ENCODE peak calls at places on chromosome 3, in eight cellular contexts. U is PC-3, V is left ventricle myocardium inferior, T is GM13977, Q is Panc1, M is HCT116, I is neural crest cell, P is cardiac muscle cell. N is an unnamed sample.

GRCh38 chr3:22960326-22960984 is 242.7 kb upstream of the UBE2E2 start:
- DNase-seq in U (peak; percentile 74), V (no peak), T (peak; percentile 21), Q (peak; percentile 15), M (peak; percentile 16), I (peak; percentile 37), P (peak; percentile 67), N (peak; percentile 45)

GRCh38 chr3:127566801-127567200 is 23.7 kb downstream of the TPRA1 start:
- DNase-seq in U (no peak), V (no peak), T (no peak), Q (no peak), M (no peak), I (no peak), P (no peak), N (no peak)

GRCh38 chr3:79030157-79030556 is 737.6 kb downstream of the ROBO1 start:
- DNase-seq in U (no peak), V (no peak), T (no peak), Q (no peak), M (no peak), I (no peak), P (no peak), N (no peak)

GRCh38 chr3:39166932-39167532 is 13.6 kb upstream of the CSRNP1 start:
- DNase-seq in U (peak; percentile 75), V (no peak), T (no peak), Q (no peak), M (no peak), I (no peak), P (peak; percentile 97), N (no peak)

GRCh38 chr3:99928758-99929408 is 111.2 kb downstream of the CMSS1 start:
- DNase-seq in U (no peak), V (no peak), T (no peak), Q (no peak), M (no peak), I (no peak), P (no peak), N (no peak)

GRCh38 chr3:170726976-170727661 is 141.2 kb upstream of the SLC7A14 start:
- DNase-seq in U (peak; percentile 84), V (no peak), T (no peak), Q (no peak), M (no peak), I (no peak), P (peak; percentile 91), N (peak; percentile 32)

GRCh38 chr3:127151992-127152391 is 40.9 kb upstream of the PRR23E start:
- DNase-seq in U (no peak), V (no peak), T (no peak), Q (no peak), M (no peak), I (no peak), P (no peak), N (no peak)

GRCh38 chr3:24773798-24774197 is 279.1 kb upstream of the THRB start:
- DNase-seq in U (peak; percentile 65), V (peak; percentile 15), T (peak; percentile 22), Q (peak; percentile 24), M (peak; percentile 46), I (peak; percentile 68), P (peak; percentile 76), N (peak; percentile 81)

GRCh38 chr3:192920406-192920805 is 2.8 kb upstream of the MB21D2 start:
- DNase-seq in U (no peak), V (no peak), T (no peak), Q (no peak), M (no peak), I (no peak), P (no peak), N (no peak)

GRCh38 chr3:131036200-131036816 is 9.6 kb downstream of the NEK11 start:
- DNase-seq in U (peak; percentile 87), V (no peak), T (no peak), Q (no peak), M (no peak), I (no peak), P (peak; percentile 61), N (no peak)

GRCh38 chr3:25448750-25449684 is 21.0 kb downstream of the RARB start:
- DNase-seq in U (no peak), V (peak; percentile 92), T (no peak), Q (no peak), M (no peak), I (no peak), P (peak; percentile 91), N (peak; percentile 71)

GRCh38 chr3:12370758-12371157 is 81.9 kb downstream of the PPARG start:
- DNase-seq in U (peak; percentile 88), V (no peak), T (no peak), Q (no peak), M (peak; percentile 44), I (no peak), P (peak; percentile 54), N (no peak)

GRCh38 chr3:18968120-18968519 is 180.2 kb upstream of the KCNH8 start:
- DNase-seq in U (no peak), V (no peak), T (no peak), Q (no peak), M (no peak), I (no peak), P (no peak), N (no peak)

GRCh38 chr3:58471025-58471887 is 20.6 kb upstream of the KCTD6 start:
- DNase-seq in U (peak; percentile 97), V (no peak), T (peak; percentile 43), Q (peak; percentile 60), M (peak; percentile 70), I (no peak), P (peak; percentile 93), N (peak; percentile 78)

GRCh38 chr3:165835431-165835830 is 1.8 kb downstream of the BCHE start:
- DNase-seq in U (no peak), V (no peak), T (no peak), Q (no peak), M (no peak), I (no peak), P (no peak), N (no peak)

GRCh38 chr3:53230041-53230621 is 25.7 kb downstream of the TKT start:
- DNase-seq in U (no peak), V (no peak), T (no peak), Q (no peak), M (no peak), I (no peak), P (no peak), N (no peak)

GRCh38 chr3:127762077-127762786 is 60.1 kb downstream of the MGLL start:
- DNase-seq in U (no peak), V (peak; percentile 47), T (peak; percentile 69), Q (no peak), M (no peak), I (no peak), P (no peak), N (no peak)

GRCh38 chr3:5136619-5137429 is 14.7 kb downstream of the ARL8B start:
- DNase-seq in U (peak; percentile 35), V (no peak), T (peak; percentile 54), Q (no peak), M (no peak), I (no peak), P (peak; percentile 39), N (no peak)
- TF ChIP-seq CTCF in U (peak; percentile 66), V (peak; percentile 40), T (peak; percentile 59), Q (peak; percentile 63), M (peak; percentile 48), I (peak; percentile 50), P (peak; percentile 39), N (no peak)

DNA sequence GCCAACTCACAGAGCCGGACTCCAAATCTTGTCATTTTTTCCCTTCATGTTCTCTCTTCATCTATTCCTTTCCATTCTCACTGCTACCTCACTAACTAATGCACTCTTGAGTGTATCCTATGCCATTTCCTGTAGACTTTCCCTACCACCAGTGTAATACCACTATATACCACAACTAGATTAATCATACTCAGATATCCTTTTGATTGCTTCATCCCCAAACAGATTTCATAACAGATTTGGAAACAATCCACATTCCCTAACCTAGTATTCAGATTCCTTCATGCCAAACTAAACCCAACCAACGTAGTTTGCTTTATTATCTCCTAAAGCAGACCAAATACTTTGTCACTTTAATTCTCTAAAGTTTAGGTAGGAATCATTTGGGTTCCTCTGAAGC is 2.6 kb upstream of the PLOD2 start:
- DNase-seq in U (peak; percentile 99), V (no peak), T (no peak), Q (peak; percentile 79), M (no peak), I (no peak), P (peak; percentile 95), N (peak; percentile 29)
- TF ChIP-seq CTCF in U (peak; percentile 35), V (no peak), T (no peak), Q (peak; percentile 14), M (no peak), I (peak; percentile 25), P (peak; percentile 21), N (peak; percentile 47)

GRCh38 chr3:57160046-57160730 is 5.0 kb downstream of the IL17RD start:
- DNase-seq in U (no peak), V (peak; percentile 64), T (no peak), Q (no peak), M (no peak), I (no peak), P (no peak), N (no peak)

GRCh38 chr3:57160731-57161086 is 4.4 kb downstream of the IL17RD start:
- DNase-seq in U (no peak), V (no peak), T (no peak), Q (no peak), M (no peak), I (no peak), P (no peak), N (no peak)

GRCh38 chr3:57157666-57158065 is 7.5 kb downstream of the IL17RD start:
- DNase-seq in U (no peak), V (no peak), T (no peak), Q (no peak), M (no peak), I (no peak), P (no peak), N (no peak)

GRCh38 chr3:57158316-57158715 is 6.8 kb downstream of the IL17RD start:
- DNase-seq in U (no peak), V (no peak), T (no peak), Q (no peak), M (no peak), I (no peak), P (no peak), N (no peak)

DNA sequence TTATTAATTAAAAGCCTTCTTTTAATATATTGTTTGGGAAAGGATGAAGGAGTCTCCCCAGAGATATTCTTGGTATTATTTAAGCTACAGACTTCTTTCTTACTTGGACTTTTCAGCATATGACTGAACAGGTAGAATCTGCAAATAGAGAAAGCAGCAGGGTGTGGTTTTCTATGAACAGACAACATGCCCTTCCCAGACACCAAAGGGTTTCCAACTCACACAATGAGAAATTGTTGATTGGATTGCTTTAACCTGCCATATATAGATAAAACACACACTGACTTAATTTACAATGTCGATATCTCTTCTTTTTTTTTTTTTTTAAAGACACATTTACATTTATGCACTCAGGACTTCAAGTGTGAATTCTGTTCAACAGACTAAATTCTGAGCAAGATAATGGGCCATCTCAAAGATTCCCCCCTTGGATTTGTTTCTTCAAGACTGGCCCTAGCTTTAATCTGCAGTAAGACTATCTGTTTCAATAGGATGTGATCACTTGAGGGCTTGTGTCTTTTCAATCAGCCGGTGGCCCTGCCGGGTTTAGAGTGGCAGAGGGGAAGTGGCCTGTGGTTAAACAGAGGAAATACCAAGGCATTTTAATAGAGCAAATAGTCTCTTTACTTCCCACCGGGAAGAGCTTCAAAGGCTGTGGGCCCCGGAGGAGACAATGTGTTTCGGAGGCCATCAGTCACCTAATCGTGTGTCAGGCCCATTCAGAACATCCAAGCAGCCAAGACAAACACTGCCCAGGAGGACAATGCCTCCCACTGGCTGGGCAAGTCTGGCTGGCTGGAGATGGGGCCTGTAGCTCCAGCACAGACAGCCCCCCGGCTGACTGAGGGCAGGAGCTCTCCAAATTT is 6.1 kb downstream of the IL17RD start:
- DNase-seq in U (peak; percentile 91), V (no peak), T (no peak), Q (no peak), M (peak; percentile 51), I (no peak), P (no peak), N (no peak)
- TF ChIP-seq CTCF in U (peak; percentile 20), V (no peak), T (no peak), Q (no peak), M (no peak), I (no peak), P (no peak), N (no peak)

GRCh38 chr3:42711491-42712343 is 9.1 kb upstream of the HHATL start:
- DNase-seq in U (peak; percentile 17), V (peak; percentile 5), T (no peak), Q (no peak), M (no peak), I (no peak), P (no peak), N (no peak)
- TF ChIP-seq CTCF in U (peak; percentile 35), V (no peak), T (no peak), Q (no peak), M (peak; percentile 17), I (no peak), P (no peak), N (no peak)